ENCODE peak calls at places on chromosome 1, in seven cellular contexts. B, R, I, M, A, V and F are unnamed samples.

GRCh38 chr1:151715726-151716404 is 738 bp downstream of the CELF3 start:
- DNase-seq in B (no peak), R (peak), I (no peak), M (no peak), A (no peak), V (peak), F (no peak)

GRCh38 chr1:50458507-50458906 is 35.3 kb upstream of the DMRTA2 start:
- DNase-seq in B (no peak), R (no peak), I (no peak), M (no peak), A (no peak), V (no peak), F (no peak)

GRCh38 chr1:9907441-9907840 is 2.6 kb downstream of the CTNNBIP1 start:
- DNase-seq in B (no peak), R (no peak), I (no peak), M (peak), A (no peak), V (no peak), F (no peak)

GRCh38 chr1:154730251-154730650 is 122.3 kb upstream of the ADAR start:
- DNase-seq in B (no peak), R (no peak), I (no peak), M (peak), A (peak), V (no peak), F (peak)

GRCh38 chr1:55069280-55069679 is 29.9 kb downstream of the PCSK9 start:
- DNase-seq in B (no peak), R (no peak), I (no peak), M (no peak), A (no peak), V (no peak), F (no peak)

GRCh38 chr1:172383541-172383940 is 36.9 kb upstream of the C1orf105 start:
- DNase-seq in B (no peak), R (peak), I (no peak), M (no peak), A (peak), V (no peak), F (no peak)

GRCh38 chr1:173062156-173062938 is 11.6 kb upstream of the TNFSF18 start:
- DNase-seq in B (no peak), R (no peak), I (no peak), M (peak), A (peak), V (no peak), F (peak)

GRCh38 chr1:240031414-240031813 is 60.3 kb upstream of the FMN2 start:
- DNase-seq in B (no peak), R (no peak), I (no peak), M (no peak), A (peak), V (no peak), F (no peak)

GRCh38 chr1:247933989-247934388 is 9.3 kb downstream of the OR2AJ1 start:
- DNase-seq in B (no peak), R (no peak), I (no peak), M (no peak), A (no peak), V (no peak), F (no peak)

GRCh38 chr1:25817840-25818501 is 1.8 kb upstream of the MTFR1L start:
- DNase-seq in B (no peak), R (peak), I (no peak), M (no peak), A (no peak), V (no peak), F (peak)

GRCh38 chr1:66940968-66941367 is 16.2 kb downstream of the MIER1 start:
- DNase-seq in B (no peak), R (no peak), I (no peak), M (no peak), A (peak), V (no peak), F (no peak)

GRCh38 chr1:97630968-97631367 is 289.9 kb downstream of the DPYD start:
- DNase-seq in B (no peak), R (peak), I (no peak), M (no peak), A (peak), V (no peak), F (peak)

GRCh38 chr1:158248122-158248521 is 6.1 kb upstream of the CD1A start:
- DNase-seq in B (no peak), R (no peak), I (no peak), M (no peak), A (no peak), V (peak), F (no peak)

GRCh38 chr1:183105449-183105848 is 80.6 kb upstream of the LAMC2 start:
- DNase-seq in B (no peak), R (no peak), I (no peak), M (no peak), A (peak), V (no peak), F (no peak)

GRCh38 chr1:16022393-16022792 is 557 bp downstream of the CLCNKA start:
- DNase-seq in B (no peak), R (no peak), I (no peak), M (no peak), A (no peak), V (no peak), F (no peak)

GRCh38 chr1:117008675-117009074 is 7.1 kb downstream of the CD101 start:
- DNase-seq in B (no peak), R (no peak), I (no peak), M (no peak), A (no peak), V (no peak), F (no peak)

GRCh38 chr1:6002714-6003501 is 10.7 kb upstream of the NPHP4 start:
- DNase-seq in B (no peak), R (no peak), I (no peak), M (no peak), A (no peak), V (no peak), F (no peak)

GRCh38 chr1:197065549-197065948 is 1.5 kb downstream of the F13B start:
- DNase-seq in B (no peak), R (no peak), I (no peak), M (no peak), A (peak), V (no peak), F (no peak)

GRCh38 chr1:7388488-7389185 is 382.5 kb upstream of the VAMP3 start:
- DNase-seq in B (peak), R (no peak), I (no peak), M (no peak), A (no peak), V (no peak), F (no peak)

GRCh38 chr1:167043752-167044488 is 46.3 kb downstream of the GPA33 start:
- DNase-seq in B (peak), R (no peak), I (peak), M (peak), A (peak), V (peak), F (peak)

GRCh38 chr1:97489834-97490233 is 431.0 kb downstream of the DPYD start:
- DNase-seq in B (no peak), R (no peak), I (no peak), M (peak), A (peak), V (no peak), F (peak)

GRCh38 chr1:206658264-206658980 is 23.1 kb downstream of the DYRK3 start:
- DNase-seq in B (no peak), R (peak), I (no peak), M (no peak), A (peak), V (peak), F (no peak)

GRCh38 chr1:15089244-15089992 is 64.1 kb upstream of the TMEM51 start:
- DNase-seq in B (peak), R (no peak), I (no peak), M (no peak), A (peak), V (peak), F (no peak)

GRCh38 chr1:156866679-156867015 is 6.0 kb downstream of the NTRK1 start:
- DNase-seq in B (no peak), R (peak), I (no peak), M (no peak), A (no peak), V (no peak), F (no peak)

DNA sequence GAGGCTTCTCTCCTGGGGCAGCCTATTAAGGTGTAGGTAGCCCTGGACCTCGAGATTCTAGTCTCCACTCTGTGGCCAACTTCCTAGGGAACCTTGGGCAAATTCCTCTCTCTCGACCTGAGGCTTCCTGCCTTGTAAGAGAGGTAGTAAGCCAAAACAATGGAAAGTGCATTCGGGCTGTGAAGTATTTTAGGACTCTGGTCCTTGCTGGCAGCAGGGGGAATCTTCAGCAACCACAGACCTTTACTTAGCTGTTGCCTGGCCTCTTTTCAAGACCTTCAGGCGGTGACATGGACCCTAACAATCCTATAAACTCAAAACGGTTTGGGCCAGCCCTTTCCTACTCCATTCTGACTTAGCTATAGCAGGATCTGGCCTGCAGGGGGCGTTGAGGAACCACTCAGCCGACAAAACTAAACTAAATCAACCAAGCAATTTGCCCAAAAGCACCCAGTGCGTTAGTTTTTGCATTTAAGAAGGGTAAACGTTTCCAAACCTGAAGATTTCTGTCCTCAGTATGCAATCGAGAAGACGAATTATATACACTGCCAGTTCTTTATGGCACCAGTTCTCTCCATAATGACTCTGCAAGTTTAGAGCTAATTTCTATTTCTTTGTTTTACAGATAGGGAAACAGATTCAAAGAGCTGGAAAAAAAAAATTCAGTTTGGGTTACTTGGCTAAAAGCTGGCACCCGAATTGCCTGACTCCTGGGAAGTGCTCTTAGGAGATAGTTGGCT is 10.9 kb upstream of the SESN2 start:
- DNase-seq in B (peak), R (peak), I (peak), M (peak), A (peak), V (peak), F (peak)
- H3K4me3 ChIP-seq in B (peak), R (no peak), I (no peak), M (peak), A (peak), V (peak), F (no peak)

DNA sequence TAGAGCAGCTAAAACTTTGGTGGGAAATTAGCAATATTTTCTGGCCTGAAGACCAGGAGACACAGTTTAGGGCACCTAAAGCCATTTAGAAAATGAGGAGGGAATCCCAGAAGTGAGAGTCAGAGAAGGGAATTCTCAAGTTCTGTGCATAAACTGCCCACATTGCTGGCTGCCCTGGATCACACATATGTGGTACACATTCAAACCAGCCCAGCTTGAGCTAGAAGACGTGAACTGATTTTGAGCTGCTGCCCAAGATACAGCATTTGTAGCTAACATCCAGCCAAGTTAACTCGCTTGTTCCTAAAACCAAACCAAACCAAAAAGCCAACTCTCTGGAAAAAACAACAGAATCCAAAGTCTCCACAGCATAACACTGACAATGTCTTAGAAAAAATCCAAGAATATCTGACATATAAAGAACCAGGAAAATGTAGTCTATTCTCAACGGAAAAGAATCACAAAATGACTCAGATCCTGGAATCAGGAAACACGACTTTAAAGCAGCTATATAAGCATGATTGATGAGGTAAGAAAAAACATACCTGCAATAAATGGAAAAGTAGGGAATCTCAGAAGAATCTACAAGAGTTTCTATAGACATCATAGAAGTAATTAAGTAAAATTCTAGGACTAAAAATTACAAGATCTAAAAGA is 18.2 kb upstream of the QSOX1 start:
- DNase-seq in B (no peak), R (no peak), I (no peak), M (no peak), A (no peak), V (no peak), F (peak)
- TF ChIP-seq CTCF in B (no peak), R (no peak), I (no peak), M (no peak), A (no peak), V (no peak), F (no peak)

GRCh38 chr1:64505944-64506658 is 36.2 kb downstream of the CACHD1 start:
- DNase-seq in B (peak), R (no peak), I (no peak), M (peak), A (no peak), V (no peak), F (peak)
- H3K4me3 ChIP-seq in B (peak), R (peak), I (peak), M (no peak), A (peak), V (no peak), F (no peak)

DNA sequence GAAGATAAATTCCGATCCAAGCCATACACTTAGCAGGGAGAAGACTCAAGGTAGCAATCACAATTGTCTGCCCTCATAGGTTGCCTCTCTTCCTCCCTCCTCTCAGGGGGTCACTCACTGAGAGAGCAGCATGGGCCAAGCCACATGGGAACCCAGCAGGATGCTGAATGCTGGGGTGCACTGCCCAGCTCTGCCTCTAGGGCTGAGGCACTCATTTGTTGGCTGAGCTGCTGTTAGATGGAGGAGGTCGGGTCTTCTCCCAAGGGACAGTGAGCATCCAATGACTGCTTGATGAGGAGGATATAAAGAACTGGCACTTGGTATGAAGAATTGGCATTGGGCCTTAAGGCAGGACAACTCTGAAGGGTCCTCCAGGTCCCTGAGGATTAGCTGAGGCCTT is 418.8 kb downstream of the SIPA1L2 start:
- DNase-seq in B (no peak), R (no peak), I (no peak), M (no peak), A (no peak), V (peak), F (no peak)
- TF ChIP-seq CTCF in B (no peak), R (peak), I (no peak), M (peak), A (peak), V (peak), F (peak)

GRCh38 chr1:185110145-185110544 is 46.6 kb downstream of the TRMT1L start:
- DNase-seq in B (no peak), R (no peak), I (no peak), M (peak), A (no peak), V (no peak), F (peak)

GRCh38 chr1:185112343-185112742 is 44.4 kb downstream of the TRMT1L start:
- DNase-seq in B (no peak), R (no peak), I (no peak), M (no peak), A (no peak), V (no peak), F (no peak)

GRCh38 chr1:185108324-185108723 is 48.4 kb downstream of the TRMT1L start:
- DNase-seq in B (no peak), R (no peak), I (no peak), M (no peak), A (peak), V (peak), F (no peak)

DNA sequence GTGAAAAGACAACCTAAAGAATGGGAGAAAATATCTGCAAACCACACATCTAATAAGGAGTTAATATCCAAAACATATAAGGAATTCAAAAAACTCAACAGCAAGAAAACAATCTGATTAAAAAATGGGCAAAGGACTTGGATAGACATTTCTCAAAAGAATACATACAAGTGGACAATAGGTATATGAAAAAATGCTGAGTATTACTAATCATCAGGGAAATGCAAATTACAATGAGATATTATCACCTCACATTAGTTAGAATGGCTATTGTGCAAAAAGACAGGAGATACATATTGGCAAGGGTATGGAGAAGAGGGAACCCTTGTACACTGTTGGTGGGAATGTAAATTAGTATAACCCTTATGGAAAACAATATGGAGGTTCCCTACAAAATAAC is 44.9 kb downstream of the TRMT1L start:
- DNase-seq in B (no peak), R (no peak), I (no peak), M (no peak), A (no peak), V (no peak), F (no peak)
- H3K4me3 ChIP-seq in B (no peak), R (no peak), I (no peak), M (no peak), A (no peak), V (no peak), F (no peak)

GRCh38 chr1:199550384-199551067 is 477.0 kb upstream of the NR5A2 start:
- DNase-seq in B (no peak), R (peak), I (no peak), M (no peak), A (peak), V (no peak), F (no peak)
- TF ChIP-seq CTCF in B (no peak), R (no peak), I (no peak), M (no peak), A (peak), V (peak), F (no peak)

DNA sequence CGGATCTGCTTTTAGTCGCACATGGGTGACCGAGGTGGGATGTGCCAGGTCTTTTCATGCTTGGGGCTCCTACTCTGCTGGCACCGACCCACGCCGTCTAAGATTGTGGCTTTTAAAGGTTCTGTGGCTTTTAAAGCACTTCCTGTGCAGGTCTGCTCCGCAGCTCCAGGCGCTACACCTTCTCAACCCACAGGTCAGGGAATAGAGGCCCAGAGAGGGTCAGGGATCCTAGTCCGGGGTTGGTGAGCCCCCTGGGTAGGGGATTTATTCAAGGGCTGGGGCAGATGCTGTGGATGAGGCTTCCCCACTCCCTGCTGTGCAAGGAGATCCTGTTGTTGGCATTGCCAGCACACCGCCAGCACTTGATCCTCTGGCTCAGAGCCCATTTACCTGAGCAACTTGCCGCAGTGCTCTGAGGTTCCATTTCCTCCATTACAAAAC is 212.8 kb upstream of the RAB4A start:
- DNase-seq in B (peak), R (no peak), I (no peak), M (peak), A (no peak), V (no peak), F (peak)
- H3K4me3 ChIP-seq in B (no peak), R (no peak), I (peak), M (no peak), A (no peak), V (no peak), F (no peak)

GRCh38 chr1:152946248-152946647 is 758 bp upstream of the SPRR5 start:
- DNase-seq in B (no peak), R (no peak), I (no peak), M (peak), A (no peak), V (no peak), F (peak)
- TF ChIP-seq CTCF in B (no peak), R (no peak), I (no peak), M (no peak), A (no peak), V (no peak), F (no peak)

GRCh38 chr1:179178135-179178630 is 51.3 kb downstream of the ABL2 start:
- DNase-seq in B (no peak), R (no peak), I (no peak), M (no peak), A (peak), V (no peak), F (no peak)
- H3K4me3 ChIP-seq in B (no peak), R (no peak), I (no peak), M (no peak), A (no peak), V (no peak), F (no peak)

GRCh38 chr1:168235548-168235885 is 9.7 kb downstream of the SFT2D2 start:
- DNase-seq in B (no peak), R (no peak), I (no peak), M (no peak), A (peak), V (no peak), F (no peak)

GRCh38 chr1:168235937-168236336 is 10.1 kb downstream of the SFT2D2 start:
- DNase-seq in B (no peak), R (no peak), I (no peak), M (no peak), A (no peak), V (no peak), F (no peak)

GRCh38 chr1:168234846-168235547 is 9.2 kb downstream of the SFT2D2 start:
- DNase-seq in B (peak), R (peak), I (no peak), M (peak), A (peak), V (peak), F (peak)

DNA sequence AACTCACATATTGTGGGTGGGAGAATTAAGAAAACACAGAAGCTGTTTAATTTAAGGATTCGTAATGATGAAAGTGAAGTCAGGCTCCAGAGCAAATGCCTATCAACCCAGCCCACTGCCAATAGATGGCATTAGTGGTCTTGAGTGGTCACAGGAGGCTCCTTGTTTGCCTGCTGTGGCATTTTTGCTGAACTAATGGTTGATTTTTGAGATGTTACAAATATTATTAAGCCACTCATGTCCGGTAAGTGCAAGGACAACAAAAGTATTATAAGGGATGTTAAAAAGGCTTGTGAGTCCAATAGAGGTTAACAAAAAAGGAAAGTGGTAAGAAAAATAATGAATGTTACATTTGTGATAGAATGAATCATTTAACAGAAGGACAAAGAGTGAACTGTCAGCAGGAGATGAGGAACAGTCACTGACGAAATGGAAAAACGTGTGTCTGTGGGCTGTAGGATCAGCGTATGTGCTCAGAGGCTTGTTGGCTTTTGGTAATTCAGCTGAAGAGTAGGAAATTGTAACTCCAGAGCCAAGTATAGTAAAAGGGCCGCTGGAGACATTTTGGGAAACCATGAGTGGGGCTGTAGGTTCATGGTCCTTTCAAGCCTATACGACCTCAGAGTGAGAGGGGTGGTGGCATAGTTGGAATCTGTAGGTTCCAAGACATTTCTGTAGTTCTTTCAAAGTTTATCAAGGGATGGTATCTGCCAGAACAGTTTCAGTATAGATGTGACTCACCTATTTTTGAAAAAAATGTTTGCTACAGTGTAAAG is 11.2 kb downstream of the SFT2D2 start:
- DNase-seq in B (no peak), R (no peak), I (no peak), M (peak), A (no peak), V (no peak), F (no peak)
- TF ChIP-seq CTCF in B (no peak), R (no peak), I (no peak), M (no peak), A (no peak), V (no peak), F (no peak)